ENCODE peak calls at places on chromosomes 7 and 10, in seven cellular contexts. S, J, O, L, T, I and M are unnamed samples.

GRCh38 chr10:63819753-63820347 is 298.6 kb downstream of the REEP3 start:
- DNase-seq in S (peak), J (peak), O (peak), L (peak), T (peak), I (peak), M (peak)

GRCh38 chr10:7819126-7819470 is 793 bp downstream of the TAF3 start:
- DNase-seq in S (peak), J (peak), O (peak), L (peak), T (no peak), I (no peak), M (no peak)

GRCh38 chr10:47361293-47361692 is 13.1 kb downstream of the RBP3 start:
- DNase-seq in S (peak), J (peak), O (peak), L (peak), T (peak), I (no peak), M (peak)

GRCh38 chr10:20885678-20886077 is 11.4 kb downstream of the NEBL start:
- DNase-seq in S (no peak), J (peak), O (no peak), L (no peak), T (no peak), I (no peak), M (no peak)

GRCh38 chr7:138746073-138746472 is 44.9 kb upstream of the SVOPL start:
- DNase-seq in S (no peak), J (no peak), O (no peak), L (no peak), T (no peak), I (no peak), M (no peak)

GRCh38 chr7:32479574-32480200 is 10.5 kb downstream of the LSM5 start:
- DNase-seq in S (peak), J (peak), O (peak), L (peak), T (no peak), I (no peak), M (no peak)

GRCh38 chr10:31014146-31014880 is 17.4 kb downstream of the ZNF438 start:
- DNase-seq in S (no peak), J (no peak), O (no peak), L (no peak), T (no peak), I (no peak), M (no peak)

GRCh38 chr7:7970620-7971307 is 2.2 kb downstream of the GLCCI1 start:
- DNase-seq in S (no peak), J (no peak), O (no peak), L (no peak), T (no peak), I (no peak), M (no peak)

GRCh38 chr7:85405016-85405415 is 218.2 kb upstream of the SEMA3D start:
- DNase-seq in S (no peak), J (no peak), O (no peak), L (no peak), T (no peak), I (no peak), M (no peak)

GRCh38 chr10:131898713-131899112 is 2.1 kb upstream of the PPP2R2D start:
- DNase-seq in S (no peak), J (no peak), O (no peak), L (no peak), T (peak), I (no peak), M (no peak)

GRCh38 chr10:15558136-15558535 is 161.6 kb downstream of the ITGA8 start:
- DNase-seq in S (no peak), J (no peak), O (no peak), L (no peak), T (no peak), I (peak), M (no peak)

GRCh38 chr7:74655324-74655723 is 2.2 kb upstream of the GTF2I start:
- DNase-seq in S (no peak), J (no peak), O (no peak), L (no peak), T (no peak), I (no peak), M (no peak)

GRCh38 chr7:130875265-130875741 is 141.3 kb upstream of the KLF14 start:
- DNase-seq in S (peak), J (peak), O (peak), L (no peak), T (no peak), I (no peak), M (peak)

GRCh38 chr10:71575934-71576801 is 143.4 kb downstream of the C10orf105 start:
- DNase-seq in S (no peak), J (no peak), O (no peak), L (no peak), T (peak), I (no peak), M (no peak)

GRCh38 chr7:73986158-73986631 is 41.8 kb upstream of the ELN start:
- DNase-seq in S (no peak), J (no peak), O (no peak), L (peak), T (no peak), I (no peak), M (no peak)

GRCh38 chr10:43024942-43025700 is 51.7 kb upstream of the RET start:
- DNase-seq in S (no peak), J (no peak), O (no peak), L (no peak), T (no peak), I (no peak), M (no peak)

GRCh38 chr10:42422911-42423310 is 215.5 kb downstream of the ZNF33B start:
- DNase-seq in S (no peak), J (no peak), O (no peak), L (peak), T (no peak), I (no peak), M (no peak)

GRCh38 chr7:25389489-25390106 is 161.3 kb upstream of the NPVF start:
- DNase-seq in S (peak), J (peak), O (peak), L (peak), T (no peak), I (no peak), M (no peak)

GRCh38 chr7:94008537-94008936 is 4.4 kb upstream of the BET1 start:
- DNase-seq in S (no peak), J (no peak), O (no peak), L (no peak), T (no peak), I (no peak), M (no peak)

GRCh38 chr7:151856098-151856497 is 20.8 kb downstream of the PRKAG2 start:
- DNase-seq in S (no peak), J (no peak), O (no peak), L (no peak), T (no peak), I (no peak), M (no peak)

GRCh38 chr7:33395340-33395739 is 266.0 kb downstream of the BBS9 start:
- DNase-seq in S (no peak), J (no peak), O (no peak), L (no peak), T (no peak), I (no peak), M (no peak)

GRCh38 chr7:50644586-50644985 is 79.4 kb upstream of the DDC start:
- DNase-seq in S (no peak), J (no peak), O (no peak), L (no peak), T (no peak), I (no peak), M (no peak)

GRCh38 chr10:116451956-116452720 is 24.5 kb downstream of the PNLIPRP3 start:
- DNase-seq in S (no peak), J (no peak), O (no peak), L (no peak), T (no peak), I (no peak), M (no peak)

GRCh38 chr7:102393467-102393866 is 2.7 kb upstream of the PRKRIP1 start:
- DNase-seq in S (no peak), J (no peak), O (no peak), L (no peak), T (no peak), I (no peak), M (no peak)

GRCh38 chr10:34666008-34666700 is 148.9 kb downstream of the PARD3 start:
- DNase-seq in S (no peak), J (peak), O (no peak), L (peak), T (no peak), I (peak), M (no peak)

GRCh38 chr7:107982463-107982862 is 20.5 kb downstream of the LAMB1 start:
- DNase-seq in S (no peak), J (no peak), O (no peak), L (no peak), T (no peak), I (no peak), M (no peak)

GRCh38 chr10:1203216-1203615 is 147.0 kb downstream of the WDR37 start:
- DNase-seq in S (no peak), J (no peak), O (no peak), L (no peak), T (peak), I (no peak), M (no peak)

GRCh38 chr10:31926765-31927596 is 1.6 kb downstream of the ARHGAP12 start:
- DNase-seq in S (no peak), J (peak), O (no peak), L (no peak), T (no peak), I (no peak), M (no peak)

GRCh38 chr10:3949741-3950140 is 164.7 kb upstream of the KLF6 start:
- DNase-seq in S (no peak), J (no peak), O (no peak), L (no peak), T (no peak), I (no peak), M (no peak)

GRCh38 chr7:101507791-101508252 is 121.3 kb downstream of the MYL10 start:
- DNase-seq in S (peak), J (peak), O (peak), L (no peak), T (no peak), I (no peak), M (peak)

DNA sequence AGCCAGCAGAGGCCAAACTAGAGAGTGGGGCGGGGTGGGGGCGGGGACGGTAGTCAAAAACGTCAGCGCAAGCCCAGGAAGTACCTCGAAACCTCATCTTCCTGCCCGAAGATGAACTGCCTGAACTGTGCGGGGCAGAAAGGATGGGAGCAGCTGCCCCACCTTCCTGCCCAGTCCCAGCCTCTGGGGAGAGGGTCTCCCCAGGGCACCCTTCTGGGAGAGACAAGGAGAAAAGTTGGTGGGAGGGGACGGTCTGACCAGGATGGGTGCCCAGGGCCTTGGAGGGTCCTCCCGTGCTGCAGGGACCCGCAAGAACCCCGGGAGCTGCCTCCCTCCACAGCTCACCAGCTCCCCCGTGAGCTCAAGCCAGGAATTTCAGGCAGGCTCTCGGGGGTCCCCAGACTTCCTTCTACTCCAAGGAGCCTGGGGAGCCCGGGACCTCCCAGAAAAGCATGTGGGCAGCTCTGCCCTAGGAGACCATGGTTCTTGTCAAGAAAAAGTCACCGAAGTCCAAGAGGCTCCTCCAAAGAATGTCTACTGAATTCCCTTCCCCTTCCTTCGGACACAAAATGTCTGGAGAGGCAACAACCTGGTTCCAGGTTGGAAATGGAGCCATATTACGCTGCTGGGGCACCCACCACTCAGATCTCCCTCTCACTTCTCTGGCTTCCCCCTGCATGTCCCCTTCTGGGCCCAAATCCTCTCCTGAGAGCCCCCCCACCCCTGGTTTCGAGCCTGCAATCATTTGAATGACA is 52.8 kb downstream of the RGS10 start:
- DNase-seq in S (peak), J (peak), O (peak), L (no peak), T (peak), I (no peak), M (peak)
- TF ChIP-seq CTCF in S (peak), J (peak), O (peak), L (peak), T (peak), I (peak), M (peak)

GRCh38 chr7:65269150-65269856 is 104.4 kb upstream of the ZNF92 start:
- DNase-seq in S (peak), J (peak), O (peak), L (peak), T (no peak), I (no peak), M (peak)
- TF ChIP-seq CTCF in S (no peak), J (no peak), O (no peak), L (no peak), T (no peak), I (no peak), M (no peak)

DNA sequence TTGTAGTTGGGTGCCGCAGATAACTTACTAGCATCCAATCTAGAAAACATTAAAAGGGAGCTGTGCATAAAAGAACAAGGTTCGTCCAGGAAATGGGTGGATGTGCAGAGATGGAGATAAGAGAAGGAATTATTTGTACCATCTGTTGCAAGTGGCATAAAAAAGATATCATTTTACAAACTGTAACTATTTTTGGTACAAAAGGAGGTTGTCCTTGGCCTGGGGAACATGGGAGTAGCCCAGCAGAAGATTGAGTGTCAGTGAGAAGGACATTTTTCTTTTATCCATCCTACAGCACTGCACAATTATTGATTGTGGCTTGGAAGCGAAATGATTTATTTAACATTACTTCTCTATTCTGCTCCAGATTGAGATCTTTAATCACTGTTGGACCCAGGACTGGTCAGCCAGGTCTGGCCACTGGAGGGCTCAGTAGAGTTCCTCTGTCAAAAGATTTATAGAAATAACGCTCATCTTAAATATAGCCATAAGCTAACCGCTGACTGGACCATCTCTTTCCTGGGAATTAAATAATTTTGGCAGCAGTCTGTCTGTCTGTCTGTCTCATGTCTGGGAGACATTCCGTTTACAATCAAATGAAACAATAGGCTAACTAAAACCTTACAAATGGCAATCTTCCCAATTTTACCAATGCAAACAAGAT is 254.1 kb downstream of the KIAA1217 start:
- DNase-seq in S (no peak), J (peak), O (no peak), L (no peak), T (no peak), I (no peak), M (no peak)
- TF ChIP-seq CTCF in S (no peak), J (peak), O (no peak), L (no peak), T (no peak), I (no peak), M (peak)

GRCh38 chr7:116576350-116577319 is 51.8 kb downstream of the CAV1 start:
- DNase-seq in S (no peak), J (peak), O (no peak), L (no peak), T (no peak), I (peak), M (no peak)

GRCh38 chr7:116577320-116577871 is 52.6 kb downstream of the CAV1 start:
- DNase-seq in S (no peak), J (no peak), O (no peak), L (no peak), T (no peak), I (no peak), M (no peak)

GRCh38 chr7:116578526-116578925 is 53.7 kb downstream of the CAV1 start:
- DNase-seq in S (no peak), J (no peak), O (no peak), L (no peak), T (no peak), I (no peak), M (no peak)

GRCh38 chr7:116579835-116580234 is 55.0 kb downstream of the CAV1 start:
- DNase-seq in S (no peak), J (no peak), O (no peak), L (no peak), T (no peak), I (no peak), M (no peak)

GRCh38 chr7:116579322-116579721 is 54.5 kb downstream of the CAV1 start:
- DNase-seq in S (no peak), J (no peak), O (no peak), L (no peak), T (no peak), I (no peak), M (no peak)
- TF ChIP-seq CTCF in S (no peak), J (no peak), O (no peak), L (no peak), T (no peak), I (no peak), M (no peak)

GRCh38 chr10:123039632-123039930 is 30.8 kb downstream of the ACADSB start:
- DNase-seq in S (no peak), J (no peak), O (no peak), L (no peak), T (no peak), I (no peak), M (no peak)

GRCh38 chr10:123045961-123046731 is 37.3 kb downstream of the ACADSB start:
- DNase-seq in S (no peak), J (no peak), O (no peak), L (no peak), T (no peak), I (no peak), M (no peak)

GRCh38 chr10:123043409-123043925 is 34.7 kb downstream of the ACADSB start:
- DNase-seq in S (peak), J (peak), O (peak), L (peak), T (no peak), I (no peak), M (peak)

GRCh38 chr10:123042708-123043408 is 34.1 kb downstream of the ACADSB start:
- DNase-seq in S (no peak), J (no peak), O (no peak), L (no peak), T (no peak), I (no peak), M (no peak)

DNA sequence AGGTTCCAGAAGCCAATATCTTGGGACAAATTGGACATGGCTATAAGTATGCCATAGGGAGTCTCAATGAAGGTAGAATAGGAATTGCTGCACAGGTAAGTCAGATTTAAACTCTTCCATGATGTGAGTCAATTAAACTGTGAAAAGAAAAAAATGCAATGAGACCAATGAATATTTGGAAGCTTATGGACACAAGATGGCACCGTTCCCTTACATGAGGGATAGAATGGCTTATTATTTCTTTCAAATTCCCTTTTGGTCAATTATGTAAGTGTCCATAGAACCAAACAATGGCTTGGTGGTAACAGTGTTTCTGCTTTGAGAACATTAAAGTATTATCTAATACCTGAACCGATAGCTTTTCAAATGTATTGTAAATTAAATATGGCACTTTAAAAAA is 35.6 kb downstream of the ACADSB start:
- DNase-seq in S (no peak), J (peak), O (no peak), L (no peak), T (no peak), I (no peak), M (no peak)
- TF ChIP-seq CTCF in S (no peak), J (peak), O (peak), L (no peak), T (no peak), I (no peak), M (peak)

GRCh38 chr7:26599982-26600381 is 264.4 kb downstream of the SKAP2 start:
- DNase-seq in S (no peak), J (no peak), O (no peak), L (no peak), T (no peak), I (no peak), M (no peak)

GRCh38 chr7:26598867-26599266 is 265.5 kb downstream of the SKAP2 start:
- DNase-seq in S (no peak), J (no peak), O (no peak), L (no peak), T (no peak), I (no peak), M (no peak)

GRCh38 chr7:26608402-26608801 is 256.0 kb downstream of the SKAP2 start:
- DNase-seq in S (no peak), J (no peak), O (no peak), L (no peak), T (no peak), I (no peak), M (no peak)

GRCh38 chr7:26609082-26609481 is 255.3 kb downstream of the SKAP2 start:
- DNase-seq in S (no peak), J (no peak), O (no peak), L (no peak), T (no peak), I (no peak), M (no peak)

GRCh38 chr7:26603631-26604030 is 260.8 kb downstream of the SKAP2 start:
- DNase-seq in S (no peak), J (peak), O (no peak), L (no peak), T (no peak), I (no peak), M (no peak)
- TF ChIP-seq CTCF in S (no peak), J (no peak), O (no peak), L (no peak), T (no peak), I (no peak), M (no peak)

GRCh38 chr10:119198438-119198837 is 8.9 kb upstream of the GRK5 start:
- DNase-seq in S (no peak), J (no peak), O (no peak), L (no peak), T (no peak), I (no peak), M (no peak)
- TF ChIP-seq CTCF in S (peak), J (peak), O (peak), L (no peak), T (no peak), I (peak), M (peak)

GRCh38 chr10:22222236-22223190 is 4.7 kb upstream of the EBLN1 start:
- DNase-seq in S (no peak), J (no peak), O (no peak), L (no peak), T (no peak), I (no peak), M (no peak)

GRCh38 chr10:22219308-22219707 is 1.5 kb upstream of the EBLN1 start:
- DNase-seq in S (no peak), J (no peak), O (no peak), L (no peak), T (no peak), I (no peak), M (no peak)

GRCh38 chr10:22217842-22218241 is at the start of gene EBLN1:
- DNase-seq in S (no peak), J (no peak), O (no peak), L (no peak), T (no peak), I (no peak), M (no peak)

GRCh38 chr10:22218448-22218847 is 633 bp upstream of the EBLN1 start:
- DNase-seq in S (no peak), J (no peak), O (no peak), L (no peak), T (no peak), I (no peak), M (no peak)
- TF ChIP-seq CTCF in S (no peak), J (no peak), O (peak), L (no peak), T (no peak), I (no peak), M (peak)

DNA sequence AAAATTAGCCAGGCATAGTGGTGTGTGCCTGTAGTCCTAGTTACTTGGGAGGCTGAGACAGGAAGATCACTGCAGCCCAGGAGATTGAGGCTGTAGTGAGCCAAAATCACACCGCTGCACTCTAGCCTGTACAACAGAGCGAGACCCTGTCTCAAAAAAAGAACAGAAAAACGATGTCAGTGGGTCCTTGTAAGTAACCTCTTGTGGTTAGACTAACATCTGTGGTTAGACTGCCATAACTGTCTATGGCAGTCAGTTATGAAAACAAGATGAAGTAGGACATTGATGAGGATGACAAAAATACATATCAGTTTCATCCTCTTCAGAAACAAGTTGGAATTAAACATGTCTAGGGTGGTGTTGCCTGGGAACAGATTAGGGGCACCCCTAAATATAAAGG is 53.3 kb downstream of the AKAP9 start:
- DNase-seq in S (no peak), J (no peak), O (no peak), L (no peak), T (no peak), I (no peak), M (no peak)
- TF ChIP-seq CTCF in S (no peak), J (no peak), O (no peak), L (no peak), T (no peak), I (no peak), M (no peak)